ENCODE peak calls at places on chromosome 7, in seven cellular contexts. One of them, this sample, is unnamed.
A peak's percentile ranks its signal among the peaks of the same experiment; 100 is the strongest.

GRCh38 chr7:51344406-51344805 is 27.8 kb upstream of the COBL start:
- DNase-seq in ovary: no peak
- DNase-seq in AG04450: no peak
- DNase-seq in cardiac fibroblast: no peak
- DNase-seq in astrocyte of the cerebellum: no peak
- DNase-seq in right atrium auricular region: no peak
- DNase-seq in dorsolateral prefrontal cortex: no peak
- DNase-seq in this sample: no peak

GRCh38 chr7:2355079-2356008 is 717 bp downstream of the EIF3B start:
- DNase-seq in ovary: no peak
- DNase-seq in AG04450: no peak
- DNase-seq in cardiac fibroblast: no peak
- DNase-seq in astrocyte of the cerebellum: no peak
- DNase-seq in right atrium auricular region: no peak
- DNase-seq in dorsolateral prefrontal cortex: no peak
- DNase-seq in this sample: no peak

GRCh38 chr7:116316838-116317612 is 106.7 kb downstream of the TES start:
- DNase-seq in ovary: peak; percentile 19
- DNase-seq in AG04450: peak; percentile 90
- DNase-seq in cardiac fibroblast: peak; percentile 98
- DNase-seq in astrocyte of the cerebellum: peak; percentile 95
- DNase-seq in right atrium auricular region: peak; percentile 79
- DNase-seq in dorsolateral prefrontal cortex: peak; percentile 20
- DNase-seq in this sample: peak; percentile 99

GRCh38 chr7:94394399-94395140 is at the start of gene COL1A2:
- DNase-seq in ovary: peak; percentile 93
- DNase-seq in AG04450: peak; percentile 98
- DNase-seq in cardiac fibroblast: peak; percentile 99
- DNase-seq in astrocyte of the cerebellum: peak; percentile 87
- DNase-seq in right atrium auricular region: peak; percentile 90
- DNase-seq in dorsolateral prefrontal cortex: no peak
- DNase-seq in this sample: no peak

GRCh38 chr7:150755473-150756099 is 18.4 kb downstream of the GIMAP5 start:
- DNase-seq in ovary: no peak
- DNase-seq in AG04450: no peak
- DNase-seq in cardiac fibroblast: no peak
- DNase-seq in astrocyte of the cerebellum: no peak
- DNase-seq in right atrium auricular region: no peak
- DNase-seq in dorsolateral prefrontal cortex: no peak
- DNase-seq in this sample: no peak

GRCh38 chr7:111803015-111803758 is 240.9 kb upstream of the IMMP2L start:
- DNase-seq in ovary: no peak
- DNase-seq in AG04450: no peak
- DNase-seq in cardiac fibroblast: peak; percentile 26
- DNase-seq in astrocyte of the cerebellum: peak; percentile 5
- DNase-seq in right atrium auricular region: no peak
- DNase-seq in dorsolateral prefrontal cortex: no peak
- DNase-seq in this sample: peak; percentile 13

GRCh38 chr7:25068814-25069213 is 56.2 kb downstream of the CYCS start:
- DNase-seq in ovary: no peak
- DNase-seq in AG04450: no peak
- DNase-seq in cardiac fibroblast: no peak
- DNase-seq in astrocyte of the cerebellum: no peak
- DNase-seq in right atrium auricular region: no peak
- DNase-seq in dorsolateral prefrontal cortex: no peak
- DNase-seq in this sample: no peak

GRCh38 chr7:73770002-73770859 is at the start of gene CLDN3:
- DNase-seq in ovary: no peak
- DNase-seq in AG04450: no peak
- DNase-seq in cardiac fibroblast: no peak
- DNase-seq in astrocyte of the cerebellum: no peak
- DNase-seq in right atrium auricular region: no peak
- DNase-seq in dorsolateral prefrontal cortex: no peak
- DNase-seq in this sample: no peak

GRCh38 chr7:29864668-29865067 is 58.4 kb downstream of the WIPF3 start:
- DNase-seq in ovary: no peak
- DNase-seq in AG04450: no peak
- DNase-seq in cardiac fibroblast: peak; percentile 42
- DNase-seq in astrocyte of the cerebellum: no peak
- DNase-seq in right atrium auricular region: no peak
- DNase-seq in dorsolateral prefrontal cortex: no peak
- DNase-seq in this sample: no peak

GRCh38 chr7:135121868-135122267 is 26.0 kb upstream of the TMEM140 start:
- DNase-seq in ovary: no peak
- DNase-seq in AG04450: no peak
- DNase-seq in cardiac fibroblast: no peak
- DNase-seq in astrocyte of the cerebellum: no peak
- DNase-seq in right atrium auricular region: no peak
- DNase-seq in dorsolateral prefrontal cortex: no peak
- DNase-seq in this sample: no peak

GRCh38 chr7:134761206-134761786 is 18.1 kb upstream of the CALD1 start:
- DNase-seq in ovary: no peak
- DNase-seq in AG04450: no peak
- DNase-seq in cardiac fibroblast: peak; percentile 42
- DNase-seq in astrocyte of the cerebellum: no peak
- DNase-seq in right atrium auricular region: no peak
- DNase-seq in dorsolateral prefrontal cortex: no peak
- DNase-seq in this sample: no peak

GRCh38 chr7:43244782-43245181 is 132.3 kb downstream of the HECW1 start:
- DNase-seq in ovary: no peak
- DNase-seq in AG04450: no peak
- DNase-seq in cardiac fibroblast: no peak
- DNase-seq in astrocyte of the cerebellum: no peak
- DNase-seq in right atrium auricular region: no peak
- DNase-seq in dorsolateral prefrontal cortex: no peak
- DNase-seq in this sample: no peak

GRCh38 chr7:12103948-12104347 is 107.1 kb upstream of the TMEM106B start:
- DNase-seq in ovary: no peak
- DNase-seq in AG04450: no peak
- DNase-seq in cardiac fibroblast: no peak
- DNase-seq in astrocyte of the cerebellum: no peak
- DNase-seq in right atrium auricular region: no peak
- DNase-seq in dorsolateral prefrontal cortex: no peak
- DNase-seq in this sample: no peak

GRCh38 chr7:90165724-90166123 is 11.5 kb downstream of the STEAP1 start:
- DNase-seq in ovary: no peak
- DNase-seq in AG04450: no peak
- DNase-seq in cardiac fibroblast: no peak
- DNase-seq in astrocyte of the cerebellum: no peak
- DNase-seq in right atrium auricular region: no peak
- DNase-seq in dorsolateral prefrontal cortex: no peak
- DNase-seq in this sample: no peak

GRCh38 chr7:86190347-86190746 is 453.4 kb upstream of the GRM3 start:
- DNase-seq in ovary: no peak
- DNase-seq in AG04450: no peak
- DNase-seq in cardiac fibroblast: no peak
- DNase-seq in astrocyte of the cerebellum: no peak
- DNase-seq in right atrium auricular region: no peak
- DNase-seq in dorsolateral prefrontal cortex: no peak
- DNase-seq in this sample: no peak

GRCh38 chr7:157445246-157445955 is 108.6 kb downstream of the DNAJB6 start:
- DNase-seq in ovary: no peak
- DNase-seq in AG04450: no peak
- DNase-seq in cardiac fibroblast: no peak
- DNase-seq in astrocyte of the cerebellum: no peak
- DNase-seq in right atrium auricular region: peak; percentile 44
- DNase-seq in dorsolateral prefrontal cortex: peak; percentile 7
- DNase-seq in this sample: no peak

GRCh38 chr7:131502810-131503545 is 53.5 kb downstream of the PODXL start:
- DNase-seq in ovary: peak; percentile 71
- DNase-seq in AG04450: no peak
- DNase-seq in cardiac fibroblast: peak; percentile 67
- DNase-seq in astrocyte of the cerebellum: no peak
- DNase-seq in right atrium auricular region: peak; percentile 72
- DNase-seq in dorsolateral prefrontal cortex: no peak
- DNase-seq in this sample: no peak

GRCh38 chr7:135508853-135509588 is 881 bp downstream of the CNOT4 start:
- DNase-seq in ovary: peak; percentile 13
- DNase-seq in AG04450: no peak
- DNase-seq in cardiac fibroblast: peak; percentile 34
- DNase-seq in astrocyte of the cerebellum: no peak
- DNase-seq in right atrium auricular region: no peak
- DNase-seq in dorsolateral prefrontal cortex: no peak
- DNase-seq in this sample: no peak

GRCh38 chr7:910931-911431 is 34.6 kb downstream of the GET4 start:
- DNase-seq in ovary: no peak
- DNase-seq in AG04450: no peak
- DNase-seq in cardiac fibroblast: no peak
- DNase-seq in astrocyte of the cerebellum: no peak
- DNase-seq in right atrium auricular region: no peak
- DNase-seq in dorsolateral prefrontal cortex: no peak
- DNase-seq in this sample: no peak

GRCh38 chr7:140506788-140507464 is 27.6 kb upstream of the MKRN1 start:
- DNase-seq in ovary: peak; percentile 20
- DNase-seq in AG04450: peak; percentile 74
- DNase-seq in cardiac fibroblast: peak; percentile 64
- DNase-seq in astrocyte of the cerebellum: peak; percentile 40
- DNase-seq in right atrium auricular region: peak; percentile 63
- DNase-seq in dorsolateral prefrontal cortex: no peak
- DNase-seq in this sample: no peak

GRCh38 chr7:151925446-151926335 is 30.6 kb upstream of the GALNTL5 start:
- DNase-seq in ovary: no peak
- DNase-seq in AG04450: no peak
- DNase-seq in cardiac fibroblast: peak; percentile 6
- DNase-seq in astrocyte of the cerebellum: no peak
- DNase-seq in right atrium auricular region: peak; percentile 74
- DNase-seq in dorsolateral prefrontal cortex: no peak
- DNase-seq in this sample: no peak

GRCh38 chr7:43906327-43907010 is at the start of gene URGCP:
- DNase-seq in ovary: peak; percentile 55
- DNase-seq in AG04450: no peak
- DNase-seq in cardiac fibroblast: peak; percentile 48
- DNase-seq in astrocyte of the cerebellum: no peak
- DNase-seq in right atrium auricular region: no peak
- DNase-seq in dorsolateral prefrontal cortex: no peak
- DNase-seq in this sample: no peak

GRCh38 chr7:95470452-95470851 is 15.3 kb upstream of the ASB4 start:
- DNase-seq in ovary: peak; percentile 22
- DNase-seq in AG04450: no peak
- DNase-seq in cardiac fibroblast: peak; percentile 72
- DNase-seq in astrocyte of the cerebellum: peak; percentile 26
- DNase-seq in right atrium auricular region: no peak
- DNase-seq in dorsolateral prefrontal cortex: no peak
- DNase-seq in this sample: peak; percentile 18

GRCh38 chr7:23471090-23471859 is 984 bp upstream of the IGF2BP3 start:
- DNase-seq in ovary: no peak
- DNase-seq in AG04450: no peak
- DNase-seq in cardiac fibroblast: peak; percentile 81
- DNase-seq in astrocyte of the cerebellum: no peak
- DNase-seq in right atrium auricular region: no peak
- DNase-seq in dorsolateral prefrontal cortex: no peak
- DNase-seq in this sample: no peak

GRCh38 chr7:50197547-50197946 is 104.5 kb upstream of the ZPBP start:
- DNase-seq in ovary: no peak
- DNase-seq in AG04450: no peak
- DNase-seq in cardiac fibroblast: no peak
- DNase-seq in astrocyte of the cerebellum: no peak
- DNase-seq in right atrium auricular region: no peak
- DNase-seq in dorsolateral prefrontal cortex: no peak
- DNase-seq in this sample: peak; percentile 23

GRCh38 chr7:142933624-142934023 is at the start of gene TRPV5:
- DNase-seq in ovary: no peak
- DNase-seq in AG04450: no peak
- DNase-seq in cardiac fibroblast: no peak
- DNase-seq in astrocyte of the cerebellum: no peak
- DNase-seq in right atrium auricular region: no peak
- DNase-seq in dorsolateral prefrontal cortex: no peak
- DNase-seq in this sample: no peak

GRCh38 chr7:108589874-108590273 is 20.2 kb downstream of the DNAJB9 start:
- DNase-seq in ovary: no peak
- DNase-seq in AG04450: no peak
- DNase-seq in cardiac fibroblast: no peak
- DNase-seq in astrocyte of the cerebellum: no peak
- DNase-seq in right atrium auricular region: no peak
- DNase-seq in dorsolateral prefrontal cortex: no peak
- DNase-seq in this sample: no peak

GRCh38 chr7:108598153-108598552 is 28.5 kb downstream of the DNAJB9 start:
- DNase-seq in ovary: no peak
- DNase-seq in AG04450: no peak
- DNase-seq in cardiac fibroblast: no peak
- DNase-seq in astrocyte of the cerebellum: no peak
- DNase-seq in right atrium auricular region: no peak
- DNase-seq in dorsolateral prefrontal cortex: no peak
- DNase-seq in this sample: no peak

GRCh38 chr7:108596560-108596959 is 26.9 kb downstream of the DNAJB9 start:
- DNase-seq in ovary: no peak
- DNase-seq in AG04450: no peak
- DNase-seq in cardiac fibroblast: no peak
- DNase-seq in astrocyte of the cerebellum: no peak
- DNase-seq in right atrium auricular region: no peak
- DNase-seq in dorsolateral prefrontal cortex: no peak
- DNase-seq in this sample: no peak

GRCh38 chr7:108592633-108593277 is 23.1 kb downstream of the DNAJB9 start:
- DNase-seq in ovary: no peak
- DNase-seq in AG04450: no peak
- DNase-seq in cardiac fibroblast: peak; percentile 36
- DNase-seq in astrocyte of the cerebellum: no peak
- DNase-seq in right atrium auricular region: no peak
- DNase-seq in dorsolateral prefrontal cortex: no peak
- DNase-seq in this sample: no peak
- TF ChIP-seq CTCF in ovary: no peak
- TF ChIP-seq CTCF in AG04450: peak; percentile 33
- TF ChIP-seq CTCF in cardiac fibroblast: peak; percentile 22
- TF ChIP-seq CTCF in astrocyte of the cerebellum: peak; percentile 58
- TF ChIP-seq CTCF in right atrium auricular region: peak; percentile 35
- TF ChIP-seq CTCF in dorsolateral prefrontal cortex: peak; percentile 31
- TF ChIP-seq CTCF in this sample: peak; percentile 73

GRCh38 chr7:41694490-41694889 is 8.4 kb downstream of the INHBA start:
- DNase-seq in ovary: no peak
- DNase-seq in AG04450: no peak
- DNase-seq in cardiac fibroblast: no peak
- DNase-seq in astrocyte of the cerebellum: no peak
- DNase-seq in right atrium auricular region: no peak
- DNase-seq in dorsolateral prefrontal cortex: no peak
- DNase-seq in this sample: no peak
- H3K4me3 ChIP-seq in ovary: no peak overlapping the region
- H3K4me3 ChIP-seq in AG04450: no peak overlapping the region
- H3K4me3 ChIP-seq in cardiac fibroblast: no peak overlapping the region
- H3K4me3 ChIP-seq in astrocyte of the cerebellum: no peak overlapping the region
- H3K4me3 ChIP-seq in right atrium auricular region: no peak overlapping the region
- H3K4me3 ChIP-seq in dorsolateral prefrontal cortex: no peak overlapping the region
- H3K4me3 ChIP-seq in this sample: no peak overlapping the region

GRCh38 chr7:101411477-101411954 is 48.8 kb downstream of the COL26A1 start:
- DNase-seq in ovary: no peak
- DNase-seq in AG04450: no peak
- DNase-seq in cardiac fibroblast: no peak
- DNase-seq in astrocyte of the cerebellum: no peak
- DNase-seq in right atrium auricular region: no peak
- DNase-seq in dorsolateral prefrontal cortex: no peak
- DNase-seq in this sample: no peak
- TF ChIP-seq CTCF in ovary: no peak
- TF ChIP-seq CTCF in AG04450: no peak
- TF ChIP-seq CTCF in cardiac fibroblast: no peak
- TF ChIP-seq CTCF in astrocyte of the cerebellum: no peak
- TF ChIP-seq CTCF in right atrium auricular region: peak; percentile 2
- TF ChIP-seq CTCF in dorsolateral prefrontal cortex: no peak
- TF ChIP-seq CTCF in this sample: no peak

DNA sequence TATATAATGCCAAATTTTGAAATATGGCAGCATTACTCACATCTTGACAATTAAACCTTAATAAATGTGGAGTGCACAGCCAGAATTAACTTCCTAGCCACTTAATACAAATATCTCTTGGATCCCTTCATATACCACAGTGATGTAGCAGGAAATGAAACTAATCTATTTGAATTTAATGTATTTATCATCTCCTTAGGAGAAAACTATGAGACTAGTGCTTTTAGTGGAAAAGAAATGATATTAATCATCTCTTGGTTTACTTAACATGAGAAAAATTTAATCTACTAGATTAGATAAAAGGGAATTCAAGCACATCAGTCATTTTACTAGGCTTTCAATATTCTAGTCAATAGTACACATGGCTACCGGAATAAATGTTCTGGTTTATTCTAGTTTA is 55.7 kb upstream of the GPR22 start:
- DNase-seq in ovary: no peak
- DNase-seq in AG04450: no peak
- DNase-seq in cardiac fibroblast: no peak
- DNase-seq in astrocyte of the cerebellum: no peak
- DNase-seq in right atrium auricular region: no peak
- DNase-seq in dorsolateral prefrontal cortex: no peak
- DNase-seq in this sample: no peak
- H3K4me3 ChIP-seq in ovary: no peak overlapping the region
- H3K4me3 ChIP-seq in AG04450: no peak overlapping the region
- H3K4me3 ChIP-seq in cardiac fibroblast: no peak overlapping the region
- H3K4me3 ChIP-seq in astrocyte of the cerebellum: no peak overlapping the region
- H3K4me3 ChIP-seq in right atrium auricular region: no peak overlapping the region
- H3K4me3 ChIP-seq in dorsolateral prefrontal cortex: no peak overlapping the region
- H3K4me3 ChIP-seq in this sample: no peak overlapping the region